ENCODE peak calls at places on chromosomes 5 and 9, in five cellular contexts. One of them, this sample, is unnamed.

GRCh38 chr9:137724114-137724445 is 105.3 kb downstream of the EHMT1 start:
- DNase-seq in coronary artery: no peak
- DNase-seq in heart right ventricle: no peak
- DNase-seq in SK-N-SH: no peak
- DNase-seq in dorsolateral prefrontal cortex: no peak
- DNase-seq in this sample: no peak

GRCh38 chr9:35645736-35646582 is 4.8 kb downstream of the SIT1 start:
- DNase-seq in coronary artery: no peak
- DNase-seq in heart right ventricle: no peak
- DNase-seq in SK-N-SH: no peak
- DNase-seq in dorsolateral prefrontal cortex: no peak
- DNase-seq in this sample: peak; percentile 21

GRCh38 chr5:172806897-172807672 is 27.0 kb upstream of the ERGIC1 start:
- DNase-seq in coronary artery: no peak
- DNase-seq in heart right ventricle: peak; percentile 88
- DNase-seq in SK-N-SH: no peak
- DNase-seq in dorsolateral prefrontal cortex: no peak
- DNase-seq in this sample: peak; percentile 35

GRCh38 chr5:140363631-140364471 is 3.9 kb downstream of the SLC4A9 start:
- DNase-seq in coronary artery: no peak
- DNase-seq in heart right ventricle: no peak
- DNase-seq in SK-N-SH: no peak
- DNase-seq in dorsolateral prefrontal cortex: no peak
- DNase-seq in this sample: no peak

GRCh38 chr5:147751156-147751830 is 31.2 kb downstream of the JAKMIP2 start:
- DNase-seq in coronary artery: no peak
- DNase-seq in heart right ventricle: no peak
- DNase-seq in SK-N-SH: no peak
- DNase-seq in dorsolateral prefrontal cortex: peak; percentile 22
- DNase-seq in this sample: peak; percentile 9

GRCh38 chr5:43066799-43067741 is 27.0 kb upstream of the ANXA2R start:
- DNase-seq in coronary artery: peak; percentile 90
- DNase-seq in heart right ventricle: peak; percentile 83
- DNase-seq in SK-N-SH: peak; percentile 68
- DNase-seq in dorsolateral prefrontal cortex: peak; percentile 73
- DNase-seq in this sample: peak; percentile 91

GRCh38 chr9:82797539-82797938 is 265.4 kb downstream of the RASEF start:
- DNase-seq in coronary artery: no peak
- DNase-seq in heart right ventricle: peak; percentile 57
- DNase-seq in SK-N-SH: no peak
- DNase-seq in dorsolateral prefrontal cortex: no peak
- DNase-seq in this sample: no peak

GRCh38 chr9:109912726-109913460 is 132.9 kb downstream of the PALM2AKAP2 start:
- DNase-seq in coronary artery: no peak
- DNase-seq in heart right ventricle: no peak
- DNase-seq in SK-N-SH: no peak
- DNase-seq in dorsolateral prefrontal cortex: no peak
- DNase-seq in this sample: no peak

GRCh38 chr5:172334196-172334595 is 50.6 kb upstream of the UBTD2 start:
- DNase-seq in coronary artery: no peak
- DNase-seq in heart right ventricle: no peak
- DNase-seq in SK-N-SH: no peak
- DNase-seq in dorsolateral prefrontal cortex: no peak
- DNase-seq in this sample: no peak

GRCh38 chr5:52728201-52728600 is 59.5 kb upstream of the ITGA1 start:
- DNase-seq in coronary artery: no peak
- DNase-seq in heart right ventricle: no peak
- DNase-seq in SK-N-SH: no peak
- DNase-seq in dorsolateral prefrontal cortex: no peak
- DNase-seq in this sample: no peak

GRCh38 chr9:105658351-105658750 is 3.9 kb upstream of the TAL2 start:
- DNase-seq in coronary artery: no peak
- DNase-seq in heart right ventricle: no peak
- DNase-seq in SK-N-SH: no peak
- DNase-seq in dorsolateral prefrontal cortex: no peak
- DNase-seq in this sample: no peak
- TF ChIP-seq CTCF in coronary artery: no peak
- TF ChIP-seq CTCF in heart right ventricle: no peak
- TF ChIP-seq CTCF in SK-N-SH: no peak
- TF ChIP-seq CTCF in dorsolateral prefrontal cortex: no peak
- TF ChIP-seq CTCF in this sample: no peak

GRCh38 chr9:123959787-123960186 is 29.9 kb upstream of the DENND1A start:
- DNase-seq in coronary artery: no peak
- DNase-seq in heart right ventricle: no peak
- DNase-seq in SK-N-SH: no peak
- DNase-seq in dorsolateral prefrontal cortex: no peak
- DNase-seq in this sample: no peak

GRCh38 chr9:123957731-123958130 is 27.8 kb upstream of the DENND1A start:
- DNase-seq in coronary artery: no peak
- DNase-seq in heart right ventricle: no peak
- DNase-seq in SK-N-SH: no peak
- DNase-seq in dorsolateral prefrontal cortex: no peak
- DNase-seq in this sample: no peak

GRCh38 chr9:123957168-123957721 is 27.3 kb upstream of the DENND1A start:
- DNase-seq in coronary artery: no peak
- DNase-seq in heart right ventricle: no peak
- DNase-seq in SK-N-SH: no peak
- DNase-seq in dorsolateral prefrontal cortex: no peak
- DNase-seq in this sample: no peak

GRCh38 chr9:123960965-123961364 is 31.0 kb upstream of the DENND1A start:
- DNase-seq in coronary artery: no peak
- DNase-seq in heart right ventricle: no peak
- DNase-seq in SK-N-SH: no peak
- DNase-seq in dorsolateral prefrontal cortex: no peak
- DNase-seq in this sample: no peak

GRCh38 chr9:123960366-123960765 is 30.4 kb upstream of the DENND1A start:
- DNase-seq in coronary artery: no peak
- DNase-seq in heart right ventricle: no peak
- DNase-seq in SK-N-SH: no peak
- DNase-seq in dorsolateral prefrontal cortex: no peak
- DNase-seq in this sample: no peak
- TF ChIP-seq CTCF in coronary artery: no peak
- TF ChIP-seq CTCF in heart right ventricle: no peak
- TF ChIP-seq CTCF in SK-N-SH: peak; percentile 11
- TF ChIP-seq CTCF in dorsolateral prefrontal cortex: no peak
- TF ChIP-seq CTCF in this sample: no peak

GRCh38 chr5:139287890-139288635 is 5.5 kb upstream of the MATR3 start:
- DNase-seq in coronary artery: no peak
- DNase-seq in heart right ventricle: no peak
- DNase-seq in SK-N-SH: no peak
- DNase-seq in dorsolateral prefrontal cortex: no peak
- DNase-seq in this sample: no peak
- TF ChIP-seq CTCF in coronary artery: no peak
- TF ChIP-seq CTCF in heart right ventricle: no peak
- TF ChIP-seq CTCF in SK-N-SH: no peak
- TF ChIP-seq CTCF in dorsolateral prefrontal cortex: no peak
- TF ChIP-seq CTCF in this sample: no peak

GRCh38 chr5:1633605-1634336 is 110.0 kb upstream of the LPCAT1 start:
- DNase-seq in coronary artery: no peak
- DNase-seq in heart right ventricle: peak; percentile 86
- DNase-seq in SK-N-SH: peak; percentile 93
- DNase-seq in dorsolateral prefrontal cortex: peak; percentile 66
- DNase-seq in this sample: peak; percentile 78
- TF ChIP-seq CTCF in coronary artery: no peak
- TF ChIP-seq CTCF in heart right ventricle: no peak
- TF ChIP-seq CTCF in SK-N-SH: no peak
- TF ChIP-seq CTCF in dorsolateral prefrontal cortex: peak; percentile 32
- TF ChIP-seq CTCF in this sample: no peak

DNA sequence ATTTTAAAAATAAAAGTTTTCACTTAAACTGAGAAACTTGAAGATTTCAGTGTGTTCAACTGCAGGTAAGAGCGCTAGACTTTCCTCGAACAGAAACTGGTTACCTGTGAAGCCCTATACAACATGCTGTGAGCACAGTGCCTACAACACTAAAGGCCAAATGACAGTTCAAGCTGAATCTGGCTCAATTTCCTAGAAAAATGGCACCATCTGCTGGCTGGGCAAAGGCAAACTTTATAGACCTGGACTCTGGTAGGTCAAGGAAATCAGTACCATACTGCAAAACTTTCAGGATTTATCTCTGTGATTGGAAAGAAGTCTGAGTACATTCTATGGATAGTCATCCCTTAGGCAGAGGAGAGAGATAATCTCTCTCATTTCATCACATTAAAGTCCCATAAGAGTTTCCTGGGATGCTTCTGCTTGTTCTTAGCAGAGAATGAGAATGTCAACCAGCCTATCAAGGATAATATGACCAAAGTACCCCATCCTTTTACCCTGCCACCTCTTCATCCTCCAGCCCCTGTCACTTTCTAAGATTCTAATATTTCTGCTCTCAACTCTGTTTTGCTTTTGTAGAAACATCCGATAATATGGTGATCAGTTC is 31.8 kb upstream of the FOXB2 start:
- DNase-seq in coronary artery: no peak
- DNase-seq in heart right ventricle: no peak
- DNase-seq in SK-N-SH: no peak
- DNase-seq in dorsolateral prefrontal cortex: no peak
- DNase-seq in this sample: peak; percentile 8
- TF ChIP-seq CTCF in coronary artery: peak; percentile 13
- TF ChIP-seq CTCF in heart right ventricle: peak; percentile 26
- TF ChIP-seq CTCF in SK-N-SH: peak; percentile 61
- TF ChIP-seq CTCF in dorsolateral prefrontal cortex: peak; percentile 71
- TF ChIP-seq CTCF in this sample: peak; percentile 68

DNA sequence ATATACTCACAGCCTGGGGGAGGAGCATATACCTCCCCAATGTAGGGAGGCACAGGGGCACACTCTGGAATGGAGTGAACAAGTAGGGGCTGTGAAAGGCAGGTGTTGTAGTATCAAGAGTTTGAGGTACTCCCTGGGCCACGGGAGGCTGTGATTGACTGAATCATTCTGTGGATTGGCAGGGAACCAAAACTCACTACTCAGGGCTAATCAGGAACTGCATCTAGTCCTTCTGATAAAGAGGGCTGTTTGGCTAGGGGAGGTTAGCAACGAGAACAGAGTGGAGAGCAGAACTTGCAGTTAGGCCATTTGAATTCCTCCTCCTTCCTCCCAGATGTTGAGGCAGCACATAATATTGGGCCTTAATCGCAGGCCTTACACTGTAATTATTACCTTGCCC is 369.2 kb upstream of the MPDZ start:
- DNase-seq in coronary artery: no peak
- DNase-seq in heart right ventricle: no peak
- DNase-seq in SK-N-SH: no peak
- DNase-seq in dorsolateral prefrontal cortex: no peak
- DNase-seq in this sample: no peak
- TF ChIP-seq CTCF in coronary artery: no peak
- TF ChIP-seq CTCF in heart right ventricle: no peak
- TF ChIP-seq CTCF in SK-N-SH: no peak
- TF ChIP-seq CTCF in dorsolateral prefrontal cortex: no peak
- TF ChIP-seq CTCF in this sample: no peak

DNA sequence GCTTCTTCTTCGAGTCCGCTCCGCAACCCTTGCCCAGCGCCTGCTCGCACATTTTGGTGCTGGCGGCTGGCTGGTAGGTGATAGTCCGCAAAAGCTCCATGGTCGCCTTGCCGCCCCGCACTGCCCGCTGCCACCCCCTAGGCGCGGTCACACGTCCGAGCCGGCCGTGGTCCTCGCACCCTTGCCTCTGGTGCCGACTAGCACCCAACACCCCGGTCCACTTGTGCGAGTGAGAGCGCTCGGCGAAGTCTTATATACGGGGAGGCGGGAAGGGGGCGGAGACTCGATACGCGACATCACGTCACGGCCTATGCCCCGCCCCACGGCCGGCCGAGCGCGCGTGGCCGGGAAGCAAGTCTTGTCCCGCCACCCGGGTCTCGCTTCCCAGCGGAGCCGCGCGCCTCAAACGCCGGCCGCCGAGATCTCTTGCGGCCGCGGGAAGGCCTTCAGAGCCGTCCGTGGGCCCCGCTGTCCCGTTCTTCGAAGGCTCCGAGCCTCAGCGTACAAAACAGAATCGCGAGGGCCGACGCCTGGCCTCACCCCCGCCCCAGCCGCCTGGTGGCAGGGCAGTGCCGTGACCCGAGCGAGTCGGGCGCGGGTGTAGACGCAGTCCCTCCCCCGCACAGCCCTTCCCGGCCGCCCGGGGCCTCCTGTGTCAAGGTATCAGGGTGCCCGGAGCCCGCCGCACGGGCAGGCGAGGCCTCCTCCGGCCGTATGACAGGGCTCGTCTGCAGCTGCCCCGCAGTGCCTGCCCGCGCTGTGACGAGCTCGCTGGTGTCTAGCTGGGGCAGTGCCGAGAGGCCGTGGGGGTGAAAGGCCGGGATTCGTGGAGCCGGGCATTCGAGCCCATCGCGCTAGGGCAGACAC is at the start of gene PLK2:
- DNase-seq in coronary artery: peak; percentile 97
- DNase-seq in heart right ventricle: peak; percentile 96
- DNase-seq in SK-N-SH: peak; percentile 93
- DNase-seq in dorsolateral prefrontal cortex: peak; percentile 97
- DNase-seq in this sample: peak; percentile 83
- TF ChIP-seq CTCF in coronary artery: no peak
- TF ChIP-seq CTCF in heart right ventricle: peak; percentile 11
- TF ChIP-seq CTCF in SK-N-SH: peak; percentile 24
- TF ChIP-seq CTCF in dorsolateral prefrontal cortex: peak; percentile 33
- TF ChIP-seq CTCF in this sample: peak; percentile 50

GRCh38 chr5:23977365-23977764 is 470.0 kb downstream of the PRDM9 start:
- DNase-seq in coronary artery: no peak
- DNase-seq in heart right ventricle: no peak
- DNase-seq in SK-N-SH: no peak
- DNase-seq in dorsolateral prefrontal cortex: no peak
- DNase-seq in this sample: no peak

GRCh38 chr5:23977996-23978395 is 470.6 kb downstream of the PRDM9 start:
- DNase-seq in coronary artery: no peak
- DNase-seq in heart right ventricle: no peak
- DNase-seq in SK-N-SH: peak; percentile 17
- DNase-seq in dorsolateral prefrontal cortex: no peak
- DNase-seq in this sample: no peak
- TF ChIP-seq CTCF in coronary artery: no peak
- TF ChIP-seq CTCF in heart right ventricle: no peak
- TF ChIP-seq CTCF in SK-N-SH: peak; percentile 59
- TF ChIP-seq CTCF in dorsolateral prefrontal cortex: no peak
- TF ChIP-seq CTCF in this sample: peak; percentile 52

GRCh38 chr5:56829137-56829536 is 13.8 kb downstream of the MAP3K1 start:
- DNase-seq in coronary artery: no peak
- DNase-seq in heart right ventricle: no peak
- DNase-seq in SK-N-SH: no peak
- DNase-seq in dorsolateral prefrontal cortex: no peak
- DNase-seq in this sample: no peak

GRCh38 chr5:56825222-56825824 is 10.0 kb downstream of the MAP3K1 start:
- DNase-seq in coronary artery: no peak
- DNase-seq in heart right ventricle: no peak
- DNase-seq in SK-N-SH: no peak
- DNase-seq in dorsolateral prefrontal cortex: no peak
- DNase-seq in this sample: no peak

GRCh38 chr5:56827923-56828322 is 12.6 kb downstream of the MAP3K1 start:
- DNase-seq in coronary artery: no peak
- DNase-seq in heart right ventricle: no peak
- DNase-seq in SK-N-SH: no peak
- DNase-seq in dorsolateral prefrontal cortex: no peak
- DNase-seq in this sample: no peak

GRCh38 chr5:56824019-56824418 is 8.7 kb downstream of the MAP3K1 start:
- DNase-seq in coronary artery: no peak
- DNase-seq in heart right ventricle: no peak
- DNase-seq in SK-N-SH: no peak
- DNase-seq in dorsolateral prefrontal cortex: no peak
- DNase-seq in this sample: no peak

DNA sequence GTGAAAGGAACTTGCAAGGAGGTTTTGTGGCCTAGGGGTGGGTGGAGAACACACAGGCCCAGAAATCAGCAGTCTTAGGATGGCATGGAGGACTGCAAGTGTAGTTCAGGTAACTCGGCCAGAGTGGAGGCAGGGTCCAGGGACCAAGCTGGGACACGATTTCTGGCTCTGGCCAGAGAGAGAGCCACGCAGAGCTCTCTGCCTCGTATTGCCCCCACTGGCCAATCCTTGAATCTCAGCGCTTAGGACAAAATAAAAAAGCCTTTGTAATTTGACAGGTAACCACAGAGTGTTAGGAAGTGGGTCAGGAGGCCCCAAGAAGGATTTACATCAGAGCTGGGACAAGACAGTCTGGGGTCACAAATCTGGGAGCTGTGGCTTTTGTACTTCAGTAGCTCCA is 11.7 kb downstream of the MAP3K1 start:
- DNase-seq in coronary artery: no peak
- DNase-seq in heart right ventricle: no peak
- DNase-seq in SK-N-SH: no peak
- DNase-seq in dorsolateral prefrontal cortex: no peak
- DNase-seq in this sample: no peak
- TF ChIP-seq CTCF in coronary artery: no peak
- TF ChIP-seq CTCF in heart right ventricle: peak; percentile 26
- TF ChIP-seq CTCF in SK-N-SH: peak; percentile 34
- TF ChIP-seq CTCF in dorsolateral prefrontal cortex: no peak
- TF ChIP-seq CTCF in this sample: peak; percentile 51

This sample was measured in neural crest cell.